ENCODE peak calls at places on chromosomes 7 and 10, in five cellular contexts. One of them, this sample, is unnamed.

GRCh38 chr7:30225863-30226361 is 58.5 kb upstream of the ZNRF2 start:
- DNase-seq in A549: no peak
- DNase-seq in ovary: peak
- DNase-seq in ascending aorta: peak
- DNase-seq in psoas muscle: peak
- DNase-seq in this sample: peak

GRCh38 chr7:46630031-46630430 is 709.0 kb upstream of the IGFBP3 start:
- DNase-seq in ovary: no peak
- DNase-seq in A549: no peak
- DNase-seq in ascending aorta: no peak
- DNase-seq in psoas muscle: no peak
- DNase-seq in this sample: no peak

GRCh38 chr7:257647-257992 is 32.4 kb upstream of the FOXL3 start:
- DNase-seq in ascending aorta: no peak
- DNase-seq in A549: no peak
- DNase-seq in psoas muscle: peak
- DNase-seq in ovary: peak
- DNase-seq in this sample: peak

GRCh38 chr7:51045319-51046102 is 262.8 kb upstream of the GRB10 start:
- DNase-seq in ovary: no peak
- DNase-seq in ascending aorta: no peak
- DNase-seq in psoas muscle: no peak
- DNase-seq in A549: peak
- DNase-seq in this sample: no peak

GRCh38 chr7:139177696-139178095 is 53.3 kb upstream of the UBN2 start:
- DNase-seq in ascending aorta: no peak
- DNase-seq in ovary: no peak
- DNase-seq in A549: no peak
- DNase-seq in psoas muscle: no peak
- DNase-seq in this sample: no peak

GRCh38 chr10:21144047-21144446 is 246.9 kb upstream of the NEBL start:
- DNase-seq in ascending aorta: no peak
- DNase-seq in ovary: no peak
- DNase-seq in psoas muscle: no peak
- DNase-seq in A549: no peak
- DNase-seq in this sample: no peak

GRCh38 chr10:110268931-110269640 is 35.6 kb downstream of the SMNDC1 start:
- DNase-seq in A549: no peak
- DNase-seq in ascending aorta: no peak
- DNase-seq in ovary: no peak
- DNase-seq in psoas muscle: no peak
- DNase-seq in this sample: no peak

GRCh38 chr10:99564361-99564760 is 31.6 kb downstream of the NKX2-3 start:
- DNase-seq in ascending aorta: no peak
- DNase-seq in ovary: no peak
- DNase-seq in A549: no peak
- DNase-seq in psoas muscle: no peak
- DNase-seq in this sample: no peak

GRCh38 chr10:10977978-10978377 is 39.7 kb upstream of the CELF2 start:
- DNase-seq in A549: no peak
- DNase-seq in ascending aorta: no peak
- DNase-seq in psoas muscle: no peak
- DNase-seq in ovary: no peak
- DNase-seq in this sample: no peak

GRCh38 chr10:119189811-119190282 is 11.2 kb upstream of the PRDX3 start:
- DNase-seq in ascending aorta: no peak
- DNase-seq in psoas muscle: no peak
- DNase-seq in A549: no peak
- DNase-seq in ovary: no peak
- DNase-seq in this sample: no peak

GRCh38 chr7:18768256-18768655 is 272.7 kb downstream of the HDAC9 start:
- DNase-seq in ascending aorta: no peak
- DNase-seq in A549: no peak
- DNase-seq in ovary: no peak
- DNase-seq in psoas muscle: no peak
- DNase-seq in this sample: no peak

GRCh38 chr7:12351843-12352242 is 51.8 kb downstream of the VWDE start:
- DNase-seq in psoas muscle: no peak
- DNase-seq in A549: no peak
- DNase-seq in ascending aorta: no peak
- DNase-seq in ovary: no peak
- DNase-seq in this sample: no peak

GRCh38 chr7:17369686-17370426 is 71.4 kb downstream of the AHR start:
- DNase-seq in ascending aorta: no peak
- DNase-seq in psoas muscle: no peak
- DNase-seq in ovary: peak
- DNase-seq in A549: peak
- DNase-seq in this sample: no peak

GRCh38 chr7:94303736-94304135 is 91.0 kb upstream of the COL1A2 start:
- DNase-seq in psoas muscle: no peak
- DNase-seq in ascending aorta: no peak
- DNase-seq in A549: no peak
- DNase-seq in ovary: peak
- DNase-seq in this sample: no peak

GRCh38 chr7:34530211-34530610 is 127.8 kb upstream of the NPSR1 start:
- DNase-seq in ascending aorta: no peak
- DNase-seq in ovary: no peak
- DNase-seq in psoas muscle: no peak
- DNase-seq in A549: no peak
- DNase-seq in this sample: no peak

GRCh38 chr7:81446212-81446611 is 323.6 kb downstream of the HGF start:
- DNase-seq in ovary: no peak
- DNase-seq in ascending aorta: no peak
- DNase-seq in A549: no peak
- DNase-seq in psoas muscle: no peak
- DNase-seq in this sample: no peak

GRCh38 chr7:112550468-112551060 is 69.8 kb downstream of the LSMEM1 start:
- DNase-seq in ascending aorta: no peak
- DNase-seq in ovary: no peak
- DNase-seq in psoas muscle: no peak
- DNase-seq in A549: peak
- DNase-seq in this sample: no peak

GRCh38 chr10:124619195-124619594 is 125.0 kb downstream of the FAM53B start:
- DNase-seq in ascending aorta: no peak
- DNase-seq in psoas muscle: no peak
- DNase-seq in A549: no peak
- DNase-seq in ovary: no peak
- DNase-seq in this sample: no peak

GRCh38 chr7:28395806-28396205 is 16.5 kb upstream of the CREB5 start:
- DNase-seq in psoas muscle: no peak
- DNase-seq in ascending aorta: no peak
- DNase-seq in ovary: no peak
- DNase-seq in A549: no peak
- DNase-seq in this sample: no peak

GRCh38 chr7:8436965-8437364 is 3.6 kb downstream of the NXPH1 start:
- DNase-seq in ovary: no peak
- DNase-seq in A549: peak
- DNase-seq in psoas muscle: no peak
- DNase-seq in ascending aorta: no peak
- DNase-seq in this sample: no peak

GRCh38 chr7:94183289-94183749 is 179.2 kb upstream of the BET1 start:
- DNase-seq in A549: peak
- DNase-seq in ovary: peak
- DNase-seq in ascending aorta: no peak
- DNase-seq in psoas muscle: peak
- DNase-seq in this sample: no peak

GRCh38 chr7:151233804-151234203 is 1.5 kb downstream of the CHPF2 start:
- DNase-seq in ascending aorta: no peak
- DNase-seq in A549: no peak
- DNase-seq in ovary: no peak
- DNase-seq in psoas muscle: no peak
- DNase-seq in this sample: no peak

GRCh38 chr7:50266893-50267386 is 37.6 kb upstream of the IKZF1 start:
- DNase-seq in psoas muscle: peak
- DNase-seq in ovary: no peak
- DNase-seq in A549: no peak
- DNase-seq in ascending aorta: no peak
- DNase-seq in this sample: no peak

GRCh38 chr10:17512341-17513001 is 58.1 kb upstream of the ST8SIA6 start:
- DNase-seq in ovary: peak
- DNase-seq in A549: peak
- DNase-seq in ascending aorta: peak
- DNase-seq in psoas muscle: no peak
- DNase-seq in this sample: peak

GRCh38 chr7:151091431-151091830 is 5.2 kb downstream of the AGAP3 start:
- DNase-seq in A549: peak
- DNase-seq in ovary: no peak
- DNase-seq in ascending aorta: no peak
- DNase-seq in psoas muscle: no peak
- DNase-seq in this sample: no peak

GRCh38 chr7:155701972-155702544 is 57.6 kb downstream of the RBM33 start:
- DNase-seq in A549: no peak
- DNase-seq in psoas muscle: no peak
- DNase-seq in ovary: no peak
- DNase-seq in ascending aorta: no peak
- DNase-seq in this sample: no peak

GRCh38 chr10:5596611-5597341 is 69.6 kb downstream of the ASB13 start:
- DNase-seq in ascending aorta: no peak
- DNase-seq in A549: no peak
- DNase-seq in psoas muscle: peak
- DNase-seq in ovary: no peak
- DNase-seq in this sample: no peak

GRCh38 chr7:157488326-157488725 is 151.5 kb downstream of the DNAJB6 start:
- DNase-seq in A549: no peak
- DNase-seq in ascending aorta: peak
- DNase-seq in psoas muscle: no peak
- DNase-seq in ovary: no peak
- DNase-seq in this sample: no peak

GRCh38 chr10:108404155-108404554 is 1239.6 kb upstream of the SORCS1 start:
- DNase-seq in ascending aorta: no peak
- DNase-seq in ovary: no peak
- DNase-seq in psoas muscle: no peak
- DNase-seq in A549: no peak
- DNase-seq in this sample: no peak

GRCh38 chr10:69703256-69703655 is 73.2 kb downstream of the FAM241B start:
- DNase-seq in A549: no peak
- DNase-seq in ovary: no peak
- DNase-seq in psoas muscle: no peak
- DNase-seq in ascending aorta: no peak
- DNase-seq in this sample: no peak
- H3K27ac ChIP-seq in A549: no peak
- H3K27ac ChIP-seq in ovary: no peak
- H3K27ac ChIP-seq in psoas muscle: no peak
- H3K27ac ChIP-seq in ascending aorta: no peak
- H3K27ac ChIP-seq in this sample: peak

DNA sequence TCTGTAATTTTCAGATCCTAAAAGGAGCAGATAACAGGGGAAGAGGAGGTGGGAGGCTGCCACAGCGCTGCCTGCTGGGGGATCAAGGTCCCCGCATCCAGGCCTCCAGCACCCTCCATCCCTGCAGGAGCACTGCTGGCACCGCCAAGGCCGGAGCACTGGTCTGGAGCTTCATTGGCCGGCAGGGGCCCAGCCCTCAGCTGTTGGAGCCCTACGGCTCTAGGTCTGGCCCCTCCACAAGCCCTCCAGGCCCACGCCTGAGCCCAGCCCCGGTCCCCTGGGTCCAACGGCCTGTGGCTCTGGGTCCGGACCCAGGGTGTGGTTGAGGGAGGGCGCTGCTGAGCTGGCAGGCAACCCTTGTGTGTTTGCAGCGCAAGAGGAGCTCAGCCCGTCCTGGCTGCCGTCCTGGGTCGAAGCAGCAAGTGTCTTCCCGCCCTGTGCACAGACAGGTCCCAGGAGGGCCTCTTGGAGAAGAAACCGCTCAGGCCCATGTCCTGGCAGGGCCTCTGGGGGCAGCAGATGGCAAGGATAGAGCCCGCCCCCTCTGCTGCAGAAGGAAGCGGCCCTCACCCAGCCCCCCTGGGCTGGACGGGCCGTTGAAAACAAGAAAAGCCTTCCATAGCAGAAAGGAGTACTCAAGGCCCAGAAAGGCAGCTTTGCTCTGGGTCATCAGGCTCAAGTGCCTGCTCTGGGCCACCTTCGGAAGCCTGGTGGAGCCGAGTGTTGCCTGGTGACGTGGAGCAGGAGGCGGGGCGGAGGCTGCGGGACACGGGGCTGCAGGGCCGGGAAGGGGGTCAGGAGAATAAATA is 54.3 kb upstream of the TNRC18 start:
- DNase-seq in ascending aorta: no peak
- DNase-seq in A549: peak
- DNase-seq in psoas muscle: peak
- DNase-seq in ovary: no peak
- DNase-seq in this sample: no peak
- H3K27ac ChIP-seq in ascending aorta: no peak
- H3K27ac ChIP-seq in A549: no peak
- H3K27ac ChIP-seq in psoas muscle: no peak
- H3K27ac ChIP-seq in ovary: no peak
- H3K27ac ChIP-seq in this sample: no peak

DNA sequence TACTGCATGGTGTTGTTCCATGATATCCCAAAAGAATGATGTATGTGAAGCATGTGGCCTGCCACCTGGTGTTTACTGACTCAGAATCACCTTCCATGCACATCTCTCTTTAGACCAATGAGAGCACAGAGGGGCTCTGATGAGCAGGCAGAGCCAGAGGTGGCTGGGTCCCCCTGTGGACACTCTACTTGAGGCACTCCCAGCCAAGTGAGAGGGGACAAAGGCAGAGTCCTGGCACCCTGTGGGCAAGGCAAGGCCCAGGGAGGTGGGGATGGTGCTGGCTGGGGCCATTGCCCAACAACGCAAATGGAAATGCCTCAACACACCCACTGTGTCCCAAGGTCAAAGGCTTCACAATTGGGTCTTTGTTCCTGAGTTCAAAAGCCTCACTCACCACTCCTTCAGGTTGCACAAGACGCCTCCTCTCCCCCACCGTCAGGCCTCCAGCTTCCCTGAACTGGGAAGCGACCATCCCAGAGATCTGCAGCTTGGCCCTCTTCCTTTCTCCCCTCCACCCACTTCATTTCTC is 164.6 kb downstream of the NEURL1 start:
- DNase-seq in ascending aorta: no peak
- DNase-seq in A549: no peak
- DNase-seq in ovary: no peak
- DNase-seq in psoas muscle: no peak
- DNase-seq in this sample: no peak
- H3K27ac ChIP-seq in ascending aorta: no peak
- H3K27ac ChIP-seq in A549: no peak
- H3K27ac ChIP-seq in ovary: no peak
- H3K27ac ChIP-seq in psoas muscle: no peak
- H3K27ac ChIP-seq in this sample: no peak

GRCh38 chr10:59323036-59323459 is 39.3 kb downstream of the FAM13C start:
- DNase-seq in ovary: no peak
- DNase-seq in A549: no peak
- DNase-seq in psoas muscle: peak
- DNase-seq in ascending aorta: no peak
- DNase-seq in this sample: no peak

GRCh38 chr10:59317066-59317465 is 45.3 kb downstream of the FAM13C start:
- DNase-seq in ascending aorta: no peak
- DNase-seq in ovary: no peak
- DNase-seq in A549: no peak
- DNase-seq in psoas muscle: no peak
- DNase-seq in this sample: no peak

GRCh38 chr10:59320370-59320769 is 42.0 kb downstream of the FAM13C start:
- DNase-seq in ovary: no peak
- DNase-seq in A549: no peak
- DNase-seq in psoas muscle: no peak
- DNase-seq in ascending aorta: no peak
- DNase-seq in this sample: no peak

GRCh38 chr10:59322131-59322530 is 40.2 kb downstream of the FAM13C start:
- DNase-seq in A549: no peak
- DNase-seq in ovary: no peak
- DNase-seq in ascending aorta: no peak
- DNase-seq in psoas muscle: no peak
- DNase-seq in this sample: no peak

GRCh38 chr10:59319854-59320253 is 42.5 kb downstream of the FAM13C start:
- DNase-seq in A549: no peak
- DNase-seq in ascending aorta: no peak
- DNase-seq in ovary: no peak
- DNase-seq in psoas muscle: no peak
- DNase-seq in this sample: no peak
- H3K27ac ChIP-seq in A549: no peak
- H3K27ac ChIP-seq in ascending aorta: no peak
- H3K27ac ChIP-seq in ovary: no peak
- H3K27ac ChIP-seq in psoas muscle: no peak
- H3K27ac ChIP-seq in this sample: no peak

This sample was measured in RWPE2.